ENCODE peak calls at places on chromosomes 12 and 14, in nine cellular contexts. T is iPS DF 19.7, M is neural crest cell, C is 8988T, L is LHCN-M2, G is EL, Y is midbrain, H is H54, X is germinal center. S is an unnamed sample.

GRCh38 chr14:95460647-95461478 is 55.6 kb downstream of the SYNE3 start:
- DNase-seq in C (peak), X (no peak), M (no peak), L (peak), H (peak), Y (peak), G (peak), T (no peak), S (peak)

GRCh38 chr14:103846569-103847438 is 571 bp downstream of the PPP1R13B start:
- DNase-seq in G (peak), Y (no peak), C (no peak), T (no peak), H (peak), L (no peak), M (no peak), X (peak), S (peak)

GRCh38 chr12:54216580-54217308 is 28.0 kb upstream of the SMUG1 start:
- DNase-seq in Y (peak), C (peak), H (peak), G (peak), M (peak), X (peak), L (peak), T (peak), S (peak)

GRCh38 chr14:71320734-71321555 is 413.7 kb downstream of the PCNX1 start:
- DNase-seq in X (peak), Y (peak), C (peak), M (peak), L (peak), H (peak), T (no peak), G (peak), S (peak)

GRCh38 chr12:32400114-32400672 is 835 bp downstream of the FGD4 start:
- DNase-seq in X (no peak), M (no peak), T (peak), Y (no peak), C (peak), H (peak), G (no peak), L (no peak), S (peak)

GRCh38 chr14:93348292-93348691 is 1.3 kb downstream of the COX8C start:
- DNase-seq in Y (no peak), T (no peak), G (no peak), C (no peak), H (no peak), X (no peak), M (no peak), L (no peak), S (no peak)

GRCh38 chr12:27424631-27425230 is 21.8 kb upstream of the SMCO2 start:
- DNase-seq in H (no peak), T (peak), L (peak), X (peak), Y (peak), M (no peak), C (no peak), G (peak), S (no peak)

GRCh38 chr12:116880817-116881324 is 370 bp downstream of the HRK start:
- DNase-seq in Y (no peak), M (peak), C (peak), L (no peak), T (no peak), X (peak), G (peak), H (peak), S (peak)

GRCh38 chr12:41045509-41045908 is 142.6 kb upstream of the PDZRN4 start:
- DNase-seq in H (no peak), X (no peak), C (no peak), G (no peak), Y (no peak), L (no peak), M (no peak), T (no peak), S (no peak)

GRCh38 chr14:51873221-51873893 is 12.9 kb downstream of the GNG2 start:
- DNase-seq in C (no peak), L (peak), G (peak), H (peak), Y (no peak), M (no peak), X (peak), T (no peak), S (no peak)

GRCh38 chr12:99746538-99746937 is 99.0 kb downstream of the GARIN6 start:
- DNase-seq in G (no peak), M (no peak), C (no peak), H (no peak), X (no peak), Y (no peak), T (no peak), L (no peak), S (no peak)

GRCh38 chr12:57456145-57456700 is 1.1 kb downstream of the INHBE start:
- DNase-seq in T (no peak), M (peak), Y (no peak), H (no peak), G (peak), X (peak), C (no peak), L (peak), S (peak)

GRCh38 chr12:31353730-31354708 is 28.1 kb upstream of the SINHCAF start:
- DNase-seq in X (no peak), G (no peak), Y (peak), C (no peak), L (no peak), T (no peak), M (no peak), H (no peak), S (no peak)

GRCh38 chr12:127773520-127773919 is 493.4 kb upstream of the TMEM132C start:
- DNase-seq in M (no peak), Y (no peak), H (no peak), G (no peak), X (no peak), T (peak), L (peak), C (no peak), S (peak)

GRCh38 chr12:111715242-111715641 is 29.4 kb downstream of the ACAD10 start:
- DNase-seq in H (no peak), T (no peak), X (no peak), Y (no peak), C (no peak), M (peak), G (no peak), L (peak), S (no peak)

GRCh38 chr12:51683763-51684357 is 92.8 kb downstream of the SCN8A start:
- DNase-seq in X (no peak), L (peak), H (no peak), C (no peak), G (peak), M (no peak), T (no peak), Y (no peak), S (no peak)

GRCh38 chr12:25087596-25087995 is 107.4 kb downstream of the DNAI7 start:
- DNase-seq in L (no peak), Y (no peak), M (no peak), T (no peak), G (no peak), X (no peak), H (no peak), C (no peak), S (no peak)

GRCh38 chr12:76450690-76451089 is 102.5 kb upstream of the BBS10 start:
- DNase-seq in Y (no peak), X (no peak), M (no peak), H (peak), T (no peak), L (peak), C (peak), G (peak), S (no peak)

GRCh38 chr14:54450535-54450934 is 9.4 kb upstream of the CNIH1 start:
- DNase-seq in X (no peak), G (peak), H (no peak), M (no peak), C (no peak), T (no peak), Y (no peak), L (peak), S (no peak)

GRCh38 chr12:52151859-52152783 is 39.7 kb downstream of the KRT80 start:
- DNase-seq in G (peak), C (peak), Y (peak), L (peak), T (no peak), X (peak), H (peak), M (peak), S (peak)

GRCh38 chr12:55708695-55709233 is 1.1 kb upstream of the ITGA7 start:
- DNase-seq in L (no peak), Y (no peak), T (no peak), X (no peak), H (no peak), C (no peak), G (no peak), M (no peak), S (no peak)

GRCh38 chr12:77940011-77940423 is 109.3 kb downstream of the NAV3 start:
- DNase-seq in M (no peak), L (peak), G (peak), Y (no peak), H (no peak), C (no peak), T (no peak), X (no peak), S (peak)

GRCh38 chr12:69694123-69694522 is 5.0 kb downstream of the BEST3 start:
- DNase-seq in G (no peak), Y (no peak), M (no peak), T (no peak), L (no peak), C (no peak), H (no peak), X (no peak), S (no peak)

GRCh38 chr12:47904647-47905312 is at the start of gene VDR:
- DNase-seq in H (peak), T (peak), G (peak), Y (no peak), X (peak), C (peak), M (peak), L (peak), S (peak)

GRCh38 chr14:22185191-22185590 is 403.8 kb downstream of the DAD1 start:
- DNase-seq in C (no peak), T (no peak), L (peak), M (no peak), H (no peak), X (no peak), Y (no peak), G (peak), S (no peak)

GRCh38 chr14:76154539-76155126 is 2.9 kb downstream of the GPATCH2L start:
- DNase-seq in H (no peak), G (no peak), L (no peak), X (no peak), T (no peak), Y (no peak), C (no peak), M (no peak), S (no peak)

GRCh38 chr14:90177537-90178189 is 78.7 kb upstream of the PSMC1 start:
- DNase-seq in M (no peak), L (no peak), T (no peak), G (peak), X (no peak), H (no peak), Y (no peak), C (no peak), S (no peak)

GRCh38 chr14:105853089-105853906 is 326.9 kb downstream of the TMEM121 start:
- DNase-seq in X (no peak), Y (no peak), T (no peak), H (no peak), L (no peak), M (no peak), G (no peak), C (peak), S (peak)

GRCh38 chr12:25262696-25263095 is 12.0 kb upstream of the KRAS start:
- DNase-seq in G (no peak), C (no peak), L (no peak), M (no peak), H (no peak), T (no peak), X (no peak), Y (no peak), S (no peak)

GRCh38 chr12:40614923-40615322 is 77.3 kb upstream of the CNTN1 start:
- DNase-seq in X (no peak), T (no peak), L (no peak), M (no peak), H (no peak), Y (no peak), G (no peak), C (no peak), S (no peak)